ENCODE peak calls at places on chromosomes 3 and 15, in seven cellular contexts. O is transverse colon; Z is H1; U is BE2C; N is stomach; D is CD4-positive, CD25-positive, alpha-beta regulatory T cell; B is esophagus squamous epithelium. L is an unnamed sample.
A peak's percentile ranks its signal among the peaks of the same experiment; 100 is the strongest.

GRCh38 chr3:151743860-151744259 is 10.1 kb downstream of the AADACL2 start:
- DNase-seq in N (no peak), D (no peak), B (no peak), Z (no peak), O (no peak), U (no peak), L (no peak)

GRCh38 chr15:67531379-67532059 is 10.6 kb downstream of the C15orf61 start:
- DNase-seq in U (no peak), B (no peak), O (no peak), D (no peak), Z (no peak), N (no peak), L (no peak)

GRCh38 chr3:10140996-10141546 is 507 bp upstream of the VHL start:
- DNase-seq in N (no peak), D (no peak), B (no peak), Z (no peak), U (no peak), O (no peak), L (no peak)

GRCh38 chr15:75966073-75966472 is 46.2 kb downstream of the NRG4 start:
- DNase-seq in D (no peak), O (no peak), U (no peak), Z (no peak), N (no peak), B (no peak), L (no peak)

GRCh38 chr3:181457756-181458155 is 254.0 kb upstream of the SOX2 start:
- DNase-seq in U (no peak), Z (no peak), D (no peak), N (no peak), B (no peak), O (no peak), L (no peak)

GRCh38 chr3:152696962-152697361 is 138.0 kb upstream of the P2RY1 start:
- DNase-seq in O (no peak), N (no peak), U (no peak), Z (no peak), B (no peak), D (no peak), L (no peak)

GRCh38 chr3:160163259-160163878 is 61.9 kb upstream of the C3orf80 start:
- DNase-seq in D (no peak), N (no peak), U (no peak), O (no peak), Z (no peak), B (no peak), L (no peak)

GRCh38 chr15:64501396-64501716 is 41.0 kb downstream of the ZNF609 start:
- DNase-seq in D (no peak), N (no peak), Z (no peak), O (no peak), B (no peak), U (peak; percentile 16), L (no peak)

GRCh38 chr3:114093001-114093350 is 36.4 kb downstream of the QTRT2 start:
- DNase-seq in O (no peak), U (no peak), D (no peak), Z (no peak), N (no peak), B (no peak), L (no peak)

GRCh38 chr3:126056681-126057546 is 27.0 kb downstream of the SLC41A3 start:
- DNase-seq in N (no peak), D (no peak), U (no peak), B (no peak), O (no peak), Z (no peak), L (peak; percentile 79)

GRCh38 chr3:66407281-66408218 is 93.3 kb downstream of the LRIG1 start:
- DNase-seq in Z (peak; percentile 97), N (peak; percentile 75), O (peak; percentile 79), D (peak; percentile 49), B (no peak), U (peak; percentile 79), L (no peak)

GRCh38 chr3:140863481-140864084 is 78.1 kb upstream of the SLC25A36 start:
- DNase-seq in O (peak; percentile 42), D (no peak), Z (peak; percentile 77), U (peak; percentile 68), N (peak; percentile 49), B (no peak), L (no peak)

GRCh38 chr3:168952551-168952950 is 711.0 kb downstream of the MECOM start:
- DNase-seq in N (no peak), U (no peak), B (no peak), O (no peak), Z (no peak), D (no peak), L (no peak)

GRCh38 chr3:113746955-113747718 is at the start of gene ATP6V1A:
- DNase-seq in N (peak; percentile 74), B (peak; percentile 38), D (peak; percentile 76), O (peak; percentile 82), Z (peak; percentile 79), U (peak; percentile 60), L (no peak)

GRCh38 chr3:126438186-126438585 is 37.5 kb downstream of the ZXDC start:
- DNase-seq in D (no peak), O (no peak), U (no peak), Z (no peak), B (no peak), N (peak; percentile 10), L (no peak)

GRCh38 chr3:128285042-128285924 is 132.0 kb downstream of the EEFSEC start:
- DNase-seq in B (no peak), N (no peak), D (no peak), Z (peak; percentile 33), O (no peak), U (no peak), L (peak; percentile 58)

GRCh38 chr3:181976526-181976925 is 264.8 kb downstream of the SOX2 start:
- DNase-seq in D (no peak), N (no peak), B (no peak), U (no peak), Z (no peak), O (no peak), L (no peak)

GRCh38 chr3:167844528-167844927 is 109.0 kb downstream of the SERPINI1 start:
- DNase-seq in U (no peak), O (no peak), D (no peak), Z (no peak), N (no peak), B (no peak), L (no peak)

GRCh38 chr3:165103616-165104015 is 25.3 kb upstream of the SI start:
- DNase-seq in O (no peak), D (no peak), B (no peak), N (no peak), Z (no peak), U (no peak), L (no peak)

DNA sequence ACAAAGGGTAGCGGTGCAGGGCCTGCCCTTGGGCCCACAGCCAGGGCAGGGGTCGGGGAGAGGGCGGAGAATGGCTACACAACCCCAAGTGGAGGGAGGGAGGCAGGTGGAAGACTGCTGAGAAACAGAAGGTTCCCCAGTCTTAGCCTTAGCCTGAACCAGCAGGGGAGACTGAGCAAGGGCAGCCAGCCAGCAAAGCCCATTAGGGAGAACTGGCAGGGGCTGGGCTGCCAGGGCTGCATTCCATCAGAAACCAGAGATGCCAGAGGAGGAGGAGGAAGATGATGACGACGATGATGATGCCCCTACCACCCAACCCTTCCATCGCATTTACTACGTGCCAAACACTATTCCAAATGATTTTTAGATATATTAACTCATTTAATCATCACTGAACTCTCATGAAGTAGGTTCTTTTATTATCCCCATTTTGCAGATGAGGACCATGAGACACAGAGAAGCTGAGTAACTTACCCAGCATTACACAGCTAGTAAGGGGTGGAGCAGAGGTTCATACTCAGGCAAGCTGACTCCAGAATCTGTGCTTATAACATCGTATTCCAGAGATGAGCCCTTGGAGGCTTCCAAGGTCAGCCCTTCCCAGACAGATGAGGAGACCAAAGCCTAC is 8.7 kb downstream of the SEMA7A start:
- DNase-seq in Z (no peak), U (no peak), O (no peak), N (no peak), B (no peak), D (no peak), L (no peak)
- H3K4me3 ChIP-seq in Z (no peak overlapping the region), U (no peak overlapping the region), O (no peak overlapping the region), N (no peak overlapping the region), B (no peak overlapping the region), D (no peak overlapping the region), L (no peak overlapping the region)

DNA sequence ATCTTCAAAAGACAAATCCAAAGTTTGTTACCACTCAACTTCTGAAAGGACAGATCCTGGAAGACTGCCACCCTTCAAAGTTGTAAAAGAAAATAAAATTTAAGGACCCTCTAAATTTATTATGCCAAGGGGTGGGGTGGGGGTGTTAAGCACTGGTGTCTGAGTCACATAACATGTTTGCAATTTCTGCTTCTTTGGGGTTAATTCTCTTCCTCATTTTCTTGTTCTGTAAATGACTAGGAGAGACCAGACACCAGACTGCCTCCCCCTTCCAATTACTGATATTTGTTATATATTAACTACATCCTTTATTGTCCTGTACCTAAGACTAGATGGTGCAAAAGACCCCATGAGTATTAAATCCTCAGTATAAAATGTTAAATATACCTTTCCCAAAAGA is 242.8 kb downstream of the ZNF385D start:
- DNase-seq in U (no peak), B (no peak), D (no peak), O (no peak), Z (no peak), N (no peak), L (no peak)
- H3K9me3 ChIP-seq in U (no peaks in the 10 kb centered on the region), B (no peaks in the 10 kb centered on the region), D (no peaks in the 10 kb centered on the region), O (no peaks in the 10 kb centered on the region), Z (no peaks in the 10 kb centered on the region), N (no peaks in the 10 kb centered on the region), L (no peaks in the 10 kb centered on the region)

DNA sequence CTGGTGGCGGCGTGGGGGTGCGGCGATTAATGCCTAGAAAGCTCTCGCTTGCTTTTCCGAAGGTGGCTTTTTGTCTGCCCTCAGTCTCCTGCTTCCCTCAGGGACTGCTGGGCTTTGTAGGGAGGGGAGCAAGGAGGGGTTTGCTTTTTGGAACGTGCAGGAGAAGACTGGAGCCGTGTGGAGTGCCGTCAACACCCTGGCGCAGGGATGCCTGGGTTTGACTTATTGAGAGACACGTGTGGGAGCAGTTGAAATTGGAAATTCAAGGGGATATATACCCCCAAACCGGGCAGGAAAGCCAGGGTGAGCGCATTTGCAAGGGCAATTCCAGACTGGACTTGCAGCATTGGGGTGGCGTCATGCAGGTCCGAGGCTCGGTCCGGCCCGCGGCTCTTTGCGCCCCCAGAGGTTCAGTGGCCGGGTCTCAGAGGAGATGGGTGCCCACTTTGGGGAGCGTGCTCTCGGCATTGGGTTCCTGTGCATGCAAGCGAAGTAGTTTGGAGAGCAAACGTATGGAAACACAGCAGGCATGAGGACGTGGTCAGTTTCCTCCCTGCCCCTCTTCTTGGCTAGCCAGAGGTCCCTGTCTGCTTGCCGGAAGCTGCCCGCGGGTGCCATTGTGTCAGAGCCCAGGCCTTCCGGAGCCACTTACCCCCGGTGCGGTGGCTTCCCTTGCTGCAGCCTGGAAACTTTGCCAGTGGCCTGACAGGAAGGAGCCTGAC is 2.2 kb downstream of the EPHB1 start:
- DNase-seq in D (no peak), B (no peak), Z (peak; percentile 64), U (no peak), O (no peak), N (no peak), L (peak; percentile 62)
- H3K4me3 ChIP-seq in D (no peak overlapping the region), B (peak overlapping the region; percentile 45), Z (peak overlapping the region; percentile 73), U (no peak overlapping the region), O (peak overlapping the region; percentile 30), N (peak overlapping the region; percentile 60), L (peak overlapping the region; percentile 57)

DNA sequence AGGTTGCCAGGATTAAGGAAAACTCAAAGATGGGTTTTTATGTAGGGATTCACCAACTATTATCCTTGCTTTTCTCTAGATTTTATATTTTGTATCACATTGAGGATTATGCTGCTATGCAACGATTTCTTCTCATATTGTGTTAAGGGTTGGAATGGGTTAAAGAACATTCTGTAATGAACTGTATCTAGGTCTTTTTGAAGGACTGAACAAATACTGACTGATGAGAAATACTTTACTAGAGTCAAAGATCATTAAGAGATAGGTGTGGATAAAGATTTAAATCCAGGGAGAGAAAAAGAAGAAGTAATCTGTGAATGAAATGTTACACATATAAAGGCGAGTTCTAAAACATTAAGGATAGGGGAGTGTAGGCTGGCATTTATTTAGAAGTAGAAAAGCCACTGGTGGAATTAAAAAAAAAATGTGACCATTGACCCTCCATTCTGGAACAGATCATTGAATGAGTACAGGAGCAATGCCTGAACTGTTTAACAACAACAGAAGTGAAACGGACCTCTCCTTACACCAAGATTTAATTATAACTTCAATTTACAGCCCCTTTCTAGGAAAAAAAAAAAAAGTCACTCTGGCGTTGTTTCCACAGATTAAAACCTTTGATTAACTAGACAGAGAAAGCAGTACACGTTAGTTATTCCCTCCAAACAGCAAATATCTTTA is 39.2 kb downstream of the PROS1 start:
- DNase-seq in D (no peak), U (no peak), N (no peak), O (no peak), Z (no peak), B (no peak), L (no peak)
- H3K9me3 ChIP-seq in D (no peaks in the 10 kb centered on the region), U (no peaks in the 10 kb centered on the region), N (no peaks in the 10 kb centered on the region), O (no peaks in the 10 kb centered on the region), Z (peaks cover 42% of the 10 kb centered on the region), B (no peaks in the 10 kb centered on the region), L (no peaks in the 10 kb centered on the region)